ENCODE peak calls at places on chromosomes 11 and 22, in ten cellular contexts. C is naive thymus-derived CD8-positive, alpha-beta T cell; L is lung; I is EH; M is NCI-H460; J is stimulated activated CD4-positive, alpha-beta T cell treated with anti-CD3 and anti-CD28 coated beads, Interleukin-4, amount 100 ng/mL, for 1 hour; D is stimulated activated naive CD8-positive, alpha-beta T cell treated with anti-CD3 and anti-CD28 coated beads, Interleukin-15, amount 100 ng/mL, for 72 hours; A is NCI-H1694; R is T-helper 22 cell; Z is HTR-8/SVneo. V is an unnamed sample.

GRCh38 chr11:62548545-62549335 is 2.1 kb upstream of the AHNAK start:
- DNase-seq in C (no peak), I (peak), D (no peak), J (no peak), A (no peak), L (no peak), M (no peak), Z (no peak), R (no peak), V (peak)

GRCh38 chr11:78659326-78660319 is 85.0 kb upstream of the NARS2 start:
- DNase-seq in I (no peak), Z (no peak), R (no peak), J (no peak), A (no peak), D (no peak), L (no peak), M (no peak), C (no peak), V (no peak)

GRCh38 chr11:44942029-44942710 is 8.5 kb downstream of the TP53I11 start:
- DNase-seq in L (no peak), R (no peak), I (no peak), J (no peak), Z (no peak), M (no peak), A (no peak), D (no peak), C (no peak), V (no peak)

GRCh38 chr11:27312110-27312509 is 50.9 kb downstream of the CCDC34 start:
- DNase-seq in D (no peak), R (no peak), L (no peak), I (no peak), M (no peak), Z (no peak), A (no peak), J (no peak), C (no peak), V (no peak)

GRCh38 chr11:75591371-75591770 is 29.3 kb downstream of the SERPINH1 start:
- DNase-seq in D (no peak), I (no peak), L (no peak), Z (no peak), J (no peak), A (no peak), R (no peak), C (no peak), M (no peak), V (no peak)

GRCh38 chr22:25068701-25069100 is 116.2 kb downstream of the KIAA1671 start:
- DNase-seq in R (no peak), A (no peak), D (peak), Z (no peak), M (no peak), J (peak), I (no peak), L (no peak), C (peak), V (no peak)

GRCh38 chr22:36409911-36410756 is 22.4 kb upstream of the MYH9 start:
- DNase-seq in R (peak), J (peak), C (peak), L (peak), I (peak), M (peak), D (peak), A (no peak), Z (no peak), V (peak)

GRCh38 chr11:101346591-101346990 is 217.0 kb upstream of the PGR start:
- DNase-seq in R (no peak), I (peak), M (no peak), C (no peak), Z (peak), A (no peak), L (no peak), J (no peak), D (no peak), V (no peak)

V was measured in dermis blood vessel endothelial cell.